ENCODE peak calls at places on chromosomes 4 and X, in four cellular contexts. V is activated CD4-positive, alpha-beta T cell treated with anti-CD3 and anti-CD28 coated beads for 4 hours; F is GM23338; B is upper lobe of right lung. H is an unnamed sample.

GRCh38 chrX:115606861-115607260 is 45.9 kb downstream of the PLS3 start:
- DNase-seq in V (no peak), F (no peak), B (no peak), H (no peak)

GRCh38 chr4:156598138-156598681 is 373.4 kb downstream of the PDGFC start:
- DNase-seq in V (no peak), F (no peak), B (no peak), H (no peak)

GRCh38 chrX:123736333-123736921 is 3.6 kb upstream of the THOC2 start:
- DNase-seq in V (no peak), F (no peak), B (no peak), H (no peak)

GRCh38 chr4:152032722-152033131 is 271.9 kb upstream of the GATB start:
- DNase-seq in V (no peak), F (no peak), B (no peak), H (no peak)

GRCh38 chrX:70001269-70001668 is 48.5 kb downstream of the AWAT2 start:
- DNase-seq in V (no peak), F (no peak), B (no peak), H (no peak)

GRCh38 chr4:25879991-25880641 is 17.3 kb upstream of the SEL1L3 start:
- DNase-seq in V (no peak), F (no peak), B (no peak), H (no peak)

GRCh38 chr4:77172336-77172735 is 15.3 kb downstream of the CCNG2 start:
- DNase-seq in V (no peak), F (no peak), B (no peak), H (no peak)

GRCh38 chrX:47351706-47352105 is 18.7 kb upstream of the ZNF157 start:
- DNase-seq in V (no peak), F (no peak), B (no peak), H (no peak)

GRCh38 chr4:135269125-135269772 is 1067.7 kb upstream of the PABPC4L start:
- DNase-seq in V (no peak), F (no peak), B (no peak), H (no peak)

GRCh38 chr4:143616771-143617170 is 83.7 kb downstream of the FREM3 start:
- DNase-seq in V (no peak), F (no peak), B (no peak), H (no peak)